ENCODE peak calls at places on chromosomes 12 and 14, in six cellular contexts. One of them, this sample, is unnamed.

GRCh38 chr12:42589465-42590323 is at the start of gene PRICKLE1:
- DNase-seq in central memory CD4-positive, alpha-beta T cell: no peak
- DNase-seq in NCI-H748 treated with DMSO at 0.1 percent for 48 hours: no peak
- DNase-seq in stimulated activated CD8-positive, alpha-beta memory T cell treated with anti-CD3 and anti-CD28 coated beads, Interleukin-4, amount 100 ng/mL, for 1 hour: no peak
- DNase-seq in heart right ventricle: peak; percentile 38
- DNase-seq in astrocyte: peak; percentile 71
- DNase-seq in this sample: no peak

GRCh38 chr14:95763875-95764274 is 50.0 kb upstream of the TCL1A start:
- DNase-seq in central memory CD4-positive, alpha-beta T cell: no peak
- DNase-seq in NCI-H748 treated with DMSO at 0.1 percent for 48 hours: no peak
- DNase-seq in stimulated activated CD8-positive, alpha-beta memory T cell treated with anti-CD3 and anti-CD28 coated beads, Interleukin-4, amount 100 ng/mL, for 1 hour: no peak
- DNase-seq in heart right ventricle: no peak
- DNase-seq in astrocyte: no peak
- DNase-seq in this sample: no peak

GRCh38 chr14:51776102-51776894 is 84.1 kb upstream of the GNG2 start:
- DNase-seq in central memory CD4-positive, alpha-beta T cell: peak; percentile 2
- DNase-seq in NCI-H748 treated with DMSO at 0.1 percent for 48 hours: no peak
- DNase-seq in stimulated activated CD8-positive, alpha-beta memory T cell treated with anti-CD3 and anti-CD28 coated beads, Interleukin-4, amount 100 ng/mL, for 1 hour: no peak
- DNase-seq in heart right ventricle: peak; percentile 58
- DNase-seq in astrocyte: peak; percentile 62
- DNase-seq in this sample: peak; percentile 60

GRCh38 chr12:4664111-4664510 is 15.2 kb downstream of the NDUFA9 start:
- DNase-seq in central memory CD4-positive, alpha-beta T cell: no peak
- DNase-seq in NCI-H748 treated with DMSO at 0.1 percent for 48 hours: no peak
- DNase-seq in stimulated activated CD8-positive, alpha-beta memory T cell treated with anti-CD3 and anti-CD28 coated beads, Interleukin-4, amount 100 ng/mL, for 1 hour: no peak
- DNase-seq in heart right ventricle: no peak
- DNase-seq in astrocyte: peak; percentile 49
- DNase-seq in this sample: no peak

GRCh38 chr14:74509587-74510210 is 16.1 kb downstream of the ISCA2 start:
- DNase-seq in central memory CD4-positive, alpha-beta T cell: no peak
- DNase-seq in NCI-H748 treated with DMSO at 0.1 percent for 48 hours: no peak
- DNase-seq in stimulated activated CD8-positive, alpha-beta memory T cell treated with anti-CD3 and anti-CD28 coated beads, Interleukin-4, amount 100 ng/mL, for 1 hour: no peak
- DNase-seq in heart right ventricle: no peak
- DNase-seq in astrocyte: no peak
- DNase-seq in this sample: no peak

GRCh38 chr14:82657186-82657675 is 1123.6 kb upstream of the SEL1L start:
- DNase-seq in central memory CD4-positive, alpha-beta T cell: no peak
- DNase-seq in NCI-H748 treated with DMSO at 0.1 percent for 48 hours: no peak
- DNase-seq in stimulated activated CD8-positive, alpha-beta memory T cell treated with anti-CD3 and anti-CD28 coated beads, Interleukin-4, amount 100 ng/mL, for 1 hour: no peak
- DNase-seq in heart right ventricle: no peak
- DNase-seq in astrocyte: no peak
- DNase-seq in this sample: peak; percentile 31

GRCh38 chr14:91246051-91246852 is 1.7 kb upstream of the GPR68 start:
- DNase-seq in central memory CD4-positive, alpha-beta T cell: peak; percentile 95
- DNase-seq in NCI-H748 treated with DMSO at 0.1 percent for 48 hours: no peak
- DNase-seq in stimulated activated CD8-positive, alpha-beta memory T cell treated with anti-CD3 and anti-CD28 coated beads, Interleukin-4, amount 100 ng/mL, for 1 hour: no peak
- DNase-seq in heart right ventricle: no peak
- DNase-seq in astrocyte: no peak
- DNase-seq in this sample: peak; percentile 57

GRCh38 chr14:53953002-53953827 is 3.4 kb downstream of the BMP4 start:
- DNase-seq in central memory CD4-positive, alpha-beta T cell: no peak
- DNase-seq in NCI-H748 treated with DMSO at 0.1 percent for 48 hours: peak; percentile 54
- DNase-seq in stimulated activated CD8-positive, alpha-beta memory T cell treated with anti-CD3 and anti-CD28 coated beads, Interleukin-4, amount 100 ng/mL, for 1 hour: no peak
- DNase-seq in heart right ventricle: peak; percentile 87
- DNase-seq in astrocyte: peak; percentile 64
- DNase-seq in this sample: no peak

GRCh38 chr12:65199604-65200003 is 30.2 kb downstream of the LEMD3 start:
- DNase-seq in central memory CD4-positive, alpha-beta T cell: no peak
- DNase-seq in NCI-H748 treated with DMSO at 0.1 percent for 48 hours: no peak
- DNase-seq in stimulated activated CD8-positive, alpha-beta memory T cell treated with anti-CD3 and anti-CD28 coated beads, Interleukin-4, amount 100 ng/mL, for 1 hour: no peak
- DNase-seq in heart right ventricle: no peak
- DNase-seq in astrocyte: no peak
- DNase-seq in this sample: no peak

GRCh38 chr14:104975481-104976197 is 2.5 kb downstream of the AHNAK2 start:
- DNase-seq in central memory CD4-positive, alpha-beta T cell: no peak
- DNase-seq in NCI-H748 treated with DMSO at 0.1 percent for 48 hours: no peak
- DNase-seq in stimulated activated CD8-positive, alpha-beta memory T cell treated with anti-CD3 and anti-CD28 coated beads, Interleukin-4, amount 100 ng/mL, for 1 hour: no peak
- DNase-seq in heart right ventricle: no peak
- DNase-seq in astrocyte: no peak
- DNase-seq in this sample: no peak

GRCh38 chr12:13044859-13045384 is 741 bp downstream of the FAM234B start:
- DNase-seq in central memory CD4-positive, alpha-beta T cell: no peak
- DNase-seq in NCI-H748 treated with DMSO at 0.1 percent for 48 hours: no peak
- DNase-seq in stimulated activated CD8-positive, alpha-beta memory T cell treated with anti-CD3 and anti-CD28 coated beads, Interleukin-4, amount 100 ng/mL, for 1 hour: no peak
- DNase-seq in heart right ventricle: no peak
- DNase-seq in astrocyte: peak; percentile 2
- DNase-seq in this sample: no peak

GRCh38 chr14:55332654-55333570 is 61.7 kb downstream of the FBXO34 start:
- DNase-seq in central memory CD4-positive, alpha-beta T cell: peak; percentile 31
- DNase-seq in NCI-H748 treated with DMSO at 0.1 percent for 48 hours: no peak
- DNase-seq in stimulated activated CD8-positive, alpha-beta memory T cell treated with anti-CD3 and anti-CD28 coated beads, Interleukin-4, amount 100 ng/mL, for 1 hour: no peak
- DNase-seq in heart right ventricle: no peak
- DNase-seq in astrocyte: peak; percentile 16
- DNase-seq in this sample: no peak

GRCh38 chr14:98244966-98245569 is 1026.9 kb downstream of the BCL11B start:
- DNase-seq in central memory CD4-positive, alpha-beta T cell: no peak
- DNase-seq in NCI-H748 treated with DMSO at 0.1 percent for 48 hours: no peak
- DNase-seq in stimulated activated CD8-positive, alpha-beta memory T cell treated with anti-CD3 and anti-CD28 coated beads, Interleukin-4, amount 100 ng/mL, for 1 hour: no peak
- DNase-seq in heart right ventricle: no peak
- DNase-seq in astrocyte: no peak
- DNase-seq in this sample: no peak

GRCh38 chr12:110233212-110233903 is 47.7 kb upstream of the ATP2A2 start:
- DNase-seq in central memory CD4-positive, alpha-beta T cell: no peak
- DNase-seq in NCI-H748 treated with DMSO at 0.1 percent for 48 hours: no peak
- DNase-seq in stimulated activated CD8-positive, alpha-beta memory T cell treated with anti-CD3 and anti-CD28 coated beads, Interleukin-4, amount 100 ng/mL, for 1 hour: no peak
- DNase-seq in heart right ventricle: no peak
- DNase-seq in astrocyte: no peak
- DNase-seq in this sample: no peak

GRCh38 chr12:56258068-56258819 is at the start of gene ANKRD52:
- DNase-seq in central memory CD4-positive, alpha-beta T cell: peak; percentile 80
- DNase-seq in NCI-H748 treated with DMSO at 0.1 percent for 48 hours: peak; percentile 36
- DNase-seq in stimulated activated CD8-positive, alpha-beta memory T cell treated with anti-CD3 and anti-CD28 coated beads, Interleukin-4, amount 100 ng/mL, for 1 hour: peak; percentile 56
- DNase-seq in heart right ventricle: peak; percentile 71
- DNase-seq in astrocyte: peak; percentile 66
- DNase-seq in this sample: peak; percentile 64

GRCh38 chr12:108828774-108829173 is 28.6 kb downstream of the SSH1 start:
- DNase-seq in central memory CD4-positive, alpha-beta T cell: no peak
- DNase-seq in NCI-H748 treated with DMSO at 0.1 percent for 48 hours: no peak
- DNase-seq in stimulated activated CD8-positive, alpha-beta memory T cell treated with anti-CD3 and anti-CD28 coated beads, Interleukin-4, amount 100 ng/mL, for 1 hour: no peak
- DNase-seq in heart right ventricle: peak; percentile 56
- DNase-seq in astrocyte: peak; percentile 94
- DNase-seq in this sample: no peak

This sample was measured in NCI-H1436.